ENCODE peak calls at places on chromosomes 6 and 20, in nine cellular contexts. G, D, Y, H, S, M, Q, J and I are unnamed samples.

GRCh38 chr6:74606488-74607135 is 599.2 kb downstream of the COL12A1 start:
- DNase-seq in D (no peak), M (no peak), H (no peak), J (peak; percentile 89), S (peak; percentile 97), Y (no peak), G (no peak), Q (no peak), I (no peak)

GRCh38 chr20:34988176-34988540 is 32.5 kb downstream of the MYH7B start:
- DNase-seq in S (no peak), D (no peak), H (no peak), G (no peak), J (no peak), Y (no peak), M (no peak), Q (no peak), I (no peak)

GRCh38 chr6:105780146-105780860 is 305.8 kb upstream of the PRDM1 start:
- DNase-seq in Q (no peak), M (no peak), G (no peak), J (no peak), H (no peak), S (peak; percentile 73), Y (no peak), D (no peak), I (no peak)

GRCh38 chr20:4041748-4042411 is 26.5 kb upstream of the RNF24 start:
- DNase-seq in G (no peak), S (peak; percentile 86), Q (no peak), H (no peak), M (peak; percentile 77), Y (no peak), J (peak; percentile 96), D (no peak), I (no peak)

GRCh38 chr20:13554706-13555105 is 84.0 kb downstream of the TASP1 start:
- DNase-seq in M (no peak), Y (no peak), J (no peak), D (no peak), Q (no peak), H (no peak), G (no peak), S (peak; percentile 25), I (no peak)

GRCh38 chr20:17616480-17617211 is 46.8 kb downstream of the DSTN start:
- DNase-seq in D (no peak), Q (no peak), G (peak; percentile 16), H (no peak), Y (no peak), J (no peak), M (peak; percentile 21), S (no peak), I (no peak)

GRCh38 chr6:4599924-4600323 is 176.3 kb upstream of the CDYL start:
- DNase-seq in G (no peak), Q (no peak), H (no peak), J (peak; percentile 41), Y (no peak), D (no peak), M (no peak), S (peak; percentile 89), I (no peak)

GRCh38 chr6:26022166-26022510 is 59.5 kb downstream of the TRIM38 start:
- DNase-seq in H (peak; percentile 73), M (no peak), J (no peak), D (no peak), S (peak; percentile 80), Y (no peak), G (peak; percentile 70), Q (peak; percentile 55), I (peak; percentile 28)

GRCh38 chr6:143746202-143747119 is 68.7 kb downstream of the PHACTR2 start:
- DNase-seq in D (no peak), S (no peak), Q (no peak), G (no peak), J (no peak), H (no peak), M (no peak), Y (no peak), I (no peak)

GRCh38 chr20:32965581-32966373 is 38.5 kb downstream of the SUN5 start:
- DNase-seq in M (no peak), D (no peak), J (no peak), H (no peak), S (no peak), Q (no peak), Y (no peak), G (peak; percentile 58), I (peak; percentile 1)